ENCODE peak calls at places on chromosomes 13 and 19, in five cellular contexts. W, G, V, B and A are unnamed samples.

GRCh38 chr13:107562222-107562621 is 653.1 kb downstream of the LIG4 start:
- DNase-seq in W (no peak), G (no peak), V (no peak), B (no peak), A (no peak)

GRCh38 chr13:112073245-112074138 is 6.5 kb downstream of the SOX1 start:
- DNase-seq in W (no peak), G (no peak), V (no peak), B (no peak), A (peak; percentile 89)

GRCh38 chr19:1067341-1068103 is 555 bp downstream of the ARHGAP45 start:
- DNase-seq in W (no peak), G (no peak), V (no peak), B (peak; percentile 48), A (no peak)

GRCh38 chr19:43467730-43468129 is 2.3 kb upstream of the LYPD3 start:
- DNase-seq in W (no peak), G (no peak), V (peak; percentile 18), B (no peak), A (no peak)

GRCh38 chr13:106534844-106535551 is 464 bp downstream of the EFNB2 start:
- DNase-seq in W (no peak), G (no peak), V (no peak), B (peak; percentile 29), A (peak; percentile 35)

GRCh38 chr19:22116760-22117159 is 64.5 kb downstream of the ZNF257 start:
- DNase-seq in W (no peak), G (no peak), V (no peak), B (no peak), A (no peak)

GRCh38 chr13:48727252-48728011 is 73.7 kb downstream of the CYSLTR2 start:
- DNase-seq in W (no peak), G (no peak), V (no peak), B (no peak), A (no peak)

GRCh38 chr13:81800433-81800832 is 1459.5 kb upstream of the SPRY2 start:
- DNase-seq in W (no peak), G (no peak), V (no peak), B (no peak), A (no peak)

GRCh38 chr13:109818891-109819290 is 32.5 kb upstream of the IRS2 start:
- DNase-seq in W (no peak), G (no peak), V (no peak), B (no peak), A (no peak)

GRCh38 chr13:99208185-99208584 is 7.5 kb downstream of the UBAC2 start:
- DNase-seq in W (no peak), G (no peak), V (no peak), B (no peak), A (no peak)

GRCh38 chr19:3819989-3820388 is 33.8 kb upstream of the MATK start:
- DNase-seq in W (no peak), G (no peak), V (no peak), B (no peak), A (no peak)

GRCh38 chr19:35609881-35610353 is 2.6 kb upstream of the HAUS5 start:
- DNase-seq in W (no peak), G (peak; percentile 47), V (no peak), B (no peak), A (no peak)

DNA sequence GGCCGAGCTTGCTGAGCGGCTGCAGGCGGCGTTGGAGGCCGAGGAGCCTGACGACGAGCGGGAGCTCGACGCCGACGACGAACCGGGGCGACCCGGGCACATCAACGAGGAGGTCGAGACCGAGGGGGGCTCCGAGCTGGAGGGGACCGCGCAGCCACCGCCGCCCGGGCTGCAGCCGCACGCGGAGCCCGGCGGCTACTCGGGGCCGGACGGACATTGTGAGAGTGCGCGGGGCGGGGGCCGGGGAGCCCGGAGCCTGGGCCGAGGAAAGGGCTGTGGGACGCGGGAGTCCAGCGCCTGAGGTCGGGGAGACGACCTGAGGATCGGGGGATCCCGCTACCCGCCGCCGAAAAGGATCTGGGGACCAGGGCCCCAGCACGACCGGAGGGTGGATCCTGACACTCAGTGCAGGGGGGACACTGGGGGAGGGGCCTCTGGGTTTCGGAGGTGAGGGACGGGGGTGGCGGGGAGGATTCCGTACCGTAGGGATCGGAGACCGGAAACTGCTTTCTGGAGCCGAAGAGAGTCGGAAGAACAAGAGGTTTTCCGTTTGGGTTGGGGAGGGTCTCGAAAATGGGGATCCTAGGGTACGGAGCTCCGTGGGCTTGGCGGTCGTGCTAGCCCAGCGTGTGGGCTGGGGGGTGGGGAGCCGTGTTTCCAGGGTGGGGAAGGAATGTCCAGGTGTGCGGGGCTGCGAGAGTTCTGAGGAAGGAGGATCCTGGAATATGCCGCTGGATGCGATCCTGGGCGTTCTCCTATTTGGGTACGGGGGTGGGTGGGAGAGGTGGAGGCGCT is 606 bp downstream of the HNRNPUL1 start:
- DNase-seq in W (peak; percentile 56), G (no peak), V (peak; percentile 46), B (peak; percentile 72), A (peak; percentile 84)
- TF ChIP-seq JUNB in W (no peak), G (no peak), V (no peak), B (no peak), A (no peak)

DNA sequence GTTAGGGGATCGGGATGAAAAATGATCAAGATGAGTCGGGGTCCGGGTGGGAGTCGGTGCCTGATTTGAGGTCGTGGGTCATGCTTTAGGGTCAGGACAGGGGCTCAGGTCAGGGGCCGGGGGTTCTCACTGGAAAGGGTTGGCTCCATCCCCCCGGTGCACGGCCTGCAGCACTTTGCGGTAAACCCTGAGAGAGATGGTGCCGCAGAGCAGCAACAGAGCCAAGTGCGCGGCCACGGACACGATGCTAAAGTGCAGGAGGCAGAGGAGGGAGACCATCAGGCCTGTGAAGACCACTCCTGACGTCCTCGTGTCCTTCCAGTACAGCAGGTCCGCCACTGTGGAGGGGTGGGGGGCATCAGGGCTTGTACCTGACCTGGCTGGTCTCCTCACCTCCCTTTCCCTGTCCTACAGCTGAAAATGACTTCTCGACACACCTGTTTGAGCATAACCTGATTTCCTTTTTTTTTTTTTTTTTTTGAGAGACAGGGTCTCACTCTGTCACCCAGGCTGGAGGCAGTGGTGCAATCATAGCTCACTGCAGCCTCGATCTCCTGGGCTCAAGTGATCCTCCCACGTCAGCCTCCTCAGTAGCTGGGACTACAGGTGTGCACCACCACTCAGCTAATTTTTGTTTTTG is 7.5 kb downstream of the RTN2 start:
- DNase-seq in W (no peak), G (no peak), V (no peak), B (no peak), A (no peak)
- TF ChIP-seq JUNB in W (no peak), G (no peak), V (no peak), B (no peak), A (no peak)

GRCh38 chr13:90177519-90177918 is 1170.0 kb upstream of the MIR17HG start:
- DNase-seq in W (no peak), G (no peak), V (no peak), B (no peak), A (no peak)
- TF ChIP-seq JUNB in W (no peak), G (no peak), V (no peak), B (no peak), A (no peak)

GRCh38 chr13:71055047-71055446 is 812.0 kb downstream of the DACH1 start:
- DNase-seq in W (no peak), G (no peak), V (no peak), B (no peak), A (no peak)

GRCh38 chr13:71054358-71054757 is 812.6 kb downstream of the DACH1 start:
- DNase-seq in W (no peak), G (no peak), V (no peak), B (no peak), A (no peak)

GRCh38 chr13:71055644-71056043 is 811.4 kb downstream of the DACH1 start:
- DNase-seq in W (no peak), G (no peak), V (no peak), B (no peak), A (no peak)

GRCh38 chr13:71051573-71051972 is 815.4 kb downstream of the DACH1 start:
- DNase-seq in W (no peak), G (no peak), V (no peak), B (no peak), A (no peak)

GRCh38 chr13:71056581-71056980 is 810.4 kb downstream of the DACH1 start:
- DNase-seq in W (no peak), G (no peak), V (no peak), B (no peak), A (peak; percentile 48)
- TF ChIP-seq JUNB in W (no peak), G (no peak), V (no peak), B (no peak), A (no peak)

DNA sequence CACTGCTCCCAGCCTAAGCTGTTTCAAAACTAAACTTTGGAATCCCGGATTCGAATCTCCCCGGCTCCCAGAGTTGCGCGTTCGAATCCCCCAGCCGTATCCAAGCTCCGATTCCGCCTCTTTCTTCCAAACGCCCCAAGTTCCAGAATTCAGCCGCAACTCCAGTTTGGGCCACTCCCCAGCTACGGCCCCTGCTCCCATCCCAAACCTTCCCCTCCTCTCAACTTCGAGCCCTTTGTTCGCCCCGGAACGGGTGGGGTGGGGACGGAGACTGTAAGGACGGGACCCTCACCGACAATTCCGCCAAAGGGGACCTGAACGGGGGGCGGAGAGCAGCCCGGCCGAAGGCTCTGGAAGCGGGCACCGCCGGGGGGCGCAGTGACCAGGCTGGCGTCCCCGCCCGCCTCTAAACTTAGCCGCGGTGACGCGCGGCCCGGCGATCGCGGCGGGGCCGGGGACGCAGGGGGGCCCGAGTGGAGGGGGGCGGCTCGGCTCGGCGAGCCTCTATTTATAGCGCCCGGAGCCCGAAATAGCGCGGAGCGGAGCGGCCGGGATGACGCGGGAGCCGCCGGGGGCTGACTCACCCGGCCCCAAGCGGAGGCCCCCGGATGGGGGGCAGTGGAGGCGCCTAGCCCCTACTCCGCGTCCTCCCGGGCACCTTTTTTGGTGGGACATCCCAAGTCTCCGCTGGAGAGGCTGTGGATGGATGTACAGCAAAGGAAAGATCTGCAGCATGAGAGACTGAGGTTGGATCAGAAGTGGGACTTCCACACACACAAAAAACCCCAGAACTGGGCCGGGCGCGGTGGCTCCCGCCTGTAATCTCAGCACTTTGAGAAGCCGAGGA is 4.9 kb upstream of the ERCC1 start:
- DNase-seq in W (no peak), G (no peak), V (no peak), B (peak; percentile 72), A (peak; percentile 84)
- TF ChIP-seq JUNB in W (no peak), G (no peak), V (no peak), B (no peak), A (no peak)